ENCODE peak calls at places on chromosome 15, in eight cellular contexts. X is astrocyte of the spinal cord, U is hepatocyte, A is left ventricle myocardium inferior, Y is B cell, G is GM23338, V is HepG2, H is lower lobe of right lung. L is an unnamed sample.

GRCh38 chr15:51132384-51133139 is 37.9 kb upstream of the TNFAIP8L3 start:
- DNase-seq in X (peak), U (peak), A (no peak), Y (no peak), G (peak), V (peak), H (no peak), L (no peak)

GRCh38 chr15:89863918-89864317 is 29.9 kb downstream of the AP3S2 start:
- DNase-seq in X (no peak), U (no peak), A (no peak), Y (no peak), G (no peak), V (no peak), H (no peak), L (no peak)

GRCh38 chr15:56964182-56964581 is 45.7 kb downstream of the TCF12 start:
- DNase-seq in X (peak), U (no peak), A (no peak), Y (no peak), G (no peak), V (no peak), H (no peak), L (no peak)

GRCh38 chr15:62165793-62166380 is 802 bp upstream of the C2CD4B start:
- DNase-seq in X (no peak), U (no peak), A (no peak), Y (no peak), G (peak), V (no peak), H (no peak), L (no peak)

GRCh38 chr15:67746022-67746421 is 79.3 kb upstream of the SKOR1 start:
- DNase-seq in X (no peak), U (no peak), A (no peak), Y (no peak), G (no peak), V (no peak), H (no peak), L (no peak)

GRCh38 chr15:74978503-74978902 is 16.9 kb upstream of the SCAMP5 start:
- DNase-seq in X (peak), U (no peak), A (no peak), Y (no peak), G (no peak), V (no peak), H (no peak), L (no peak)

GRCh38 chr15:95024388-95024787 is 793.0 kb downstream of the MCTP2 start:
- DNase-seq in X (peak), U (peak), A (no peak), Y (no peak), G (peak), V (no peak), H (no peak), L (no peak)

GRCh38 chr15:32657198-32657886 is 15.8 kb downstream of the SCG5 start:
- DNase-seq in X (peak), U (no peak), A (no peak), Y (no peak), G (no peak), V (no peak), H (no peak), L (no peak)

GRCh38 chr15:77860101-77860691 is 217.3 kb downstream of the TBC1D2B start:
- DNase-seq in X (no peak), U (no peak), A (no peak), Y (no peak), G (no peak), V (no peak), H (peak), L (peak)

GRCh38 chr15:72227192-72227586 is 3.8 kb downstream of the PKM start:
- DNase-seq in X (peak), U (peak), A (no peak), Y (no peak), G (no peak), V (peak), H (no peak), L (no peak)

GRCh38 chr15:67033521-67033920 is 31.9 kb upstream of the SMAD3 start:
- DNase-seq in X (no peak), U (no peak), A (no peak), Y (peak), G (peak), V (no peak), H (no peak), L (no peak)

GRCh38 chr15:58770857-58771620 is at the start of gene MINDY2:
- DNase-seq in X (peak), U (peak), A (peak), Y (peak), G (peak), V (peak), H (peak), L (peak)
- TF ChIP-seq CTCF in X (no peak), U (peak), A (peak), Y (peak), G (peak), V (peak), H (peak), L (peak)

GRCh38 chr15:39628131-39628482 is 47.2 kb downstream of the THBS1 start:
- DNase-seq in X (no peak), U (no peak), A (no peak), Y (no peak), G (peak), V (peak), H (no peak), L (no peak)
- TF ChIP-seq CTCF in X (no peak), U (peak), A (peak), Y (no peak), G (peak), V (peak), H (peak), L (peak)

GRCh38 chr15:58083526-58083925 is 18.0 kb upstream of the ALDH1A2 start:
- DNase-seq in X (no peak), U (no peak), A (no peak), Y (no peak), G (no peak), V (no peak), H (no peak), L (no peak)

GRCh38 chr15:58081891-58082290 is 16.4 kb upstream of the ALDH1A2 start:
- DNase-seq in X (no peak), U (no peak), A (no peak), Y (no peak), G (no peak), V (no peak), H (no peak), L (no peak)

GRCh38 chr15:58086479-58086878 is 21.0 kb upstream of the ALDH1A2 start:
- DNase-seq in X (peak), U (no peak), A (no peak), Y (no peak), G (no peak), V (no peak), H (no peak), L (no peak)

DNA sequence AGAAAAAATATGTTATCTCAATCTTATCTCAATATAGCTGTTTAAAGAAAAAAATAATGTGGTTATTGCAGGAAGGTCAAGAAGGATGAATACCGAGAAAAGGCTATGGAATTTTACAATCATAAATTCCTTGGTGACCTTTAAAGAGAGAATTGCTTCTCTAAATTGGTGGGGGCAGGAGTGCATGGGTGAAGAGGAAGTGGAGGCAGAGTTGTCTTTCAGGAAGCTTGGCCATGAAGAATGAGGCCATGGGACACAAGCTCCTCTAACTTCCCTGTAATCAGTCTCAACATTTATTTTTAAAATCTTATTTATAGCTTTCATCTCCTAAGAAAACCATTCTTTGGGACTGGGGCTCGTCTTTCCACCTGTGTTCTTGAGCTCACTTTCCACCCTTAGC is 22.4 kb upstream of the ALDH1A2 start:
- DNase-seq in X (no peak), U (no peak), A (no peak), Y (no peak), G (no peak), V (no peak), H (no peak), L (no peak)
- TF ChIP-seq CTCF in X (no peak), U (no peak), A (no peak), Y (no peak), G (no peak), V (no peak), H (no peak), L (no peak)

GRCh38 chr15:68829068-68829467 is 8.4 kb upstream of the ANP32A start:
- DNase-seq in X (no peak), U (no peak), A (no peak), Y (peak), G (peak), V (peak), H (no peak), L (no peak)
- TF ChIP-seq CTCF in X (peak), U (peak), A (peak), Y (peak), G (peak), V (peak), H (peak), L (peak)

GRCh38 chr15:55917881-55918296 is 75.5 kb downstream of the NEDD4 start:
- DNase-seq in X (peak), U (peak), A (no peak), Y (no peak), G (peak), V (peak), H (no peak), L (no peak)
- TF ChIP-seq CTCF in X (peak), U (peak), A (peak), Y (peak), G (peak), V (peak), H (peak), L (peak)

DNA sequence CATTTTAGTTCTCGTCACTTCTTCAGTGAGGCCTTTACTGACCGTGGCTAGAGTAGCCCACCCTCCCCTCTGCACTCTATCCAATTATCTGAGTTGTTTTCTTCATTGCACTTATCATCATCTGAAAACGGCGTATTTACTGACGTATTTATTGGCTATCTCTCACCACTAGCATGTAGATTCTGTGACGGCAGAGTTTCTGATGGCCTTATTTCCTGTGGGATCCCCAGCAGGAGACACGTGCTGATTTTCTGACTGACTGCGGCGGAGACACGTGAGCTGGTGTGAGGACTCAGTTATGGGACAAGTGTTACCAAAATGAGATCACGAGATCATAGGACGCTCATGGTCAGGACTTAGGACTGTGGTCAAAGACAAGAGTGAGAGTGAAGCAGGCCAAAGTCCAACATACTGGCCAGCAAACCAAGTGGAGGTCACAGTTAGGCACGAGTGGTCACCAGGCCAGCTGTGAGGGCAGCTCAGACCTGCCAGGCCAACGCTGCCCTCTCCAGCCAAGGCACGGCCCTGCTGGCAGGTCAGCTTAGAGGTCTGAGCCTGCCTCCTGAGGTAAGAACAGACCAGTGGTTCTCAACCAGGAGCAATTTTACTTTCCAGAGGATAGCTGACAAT is 50.6 kb upstream of the BNIP2 start:
- DNase-seq in X (no peak), U (no peak), A (no peak), Y (no peak), G (no peak), V (no peak), H (no peak), L (no peak)
- TF ChIP-seq CTCF in X (no peak), U (no peak), A (no peak), Y (no peak), G (no peak), V (no peak), H (no peak), L (no peak)

DNA sequence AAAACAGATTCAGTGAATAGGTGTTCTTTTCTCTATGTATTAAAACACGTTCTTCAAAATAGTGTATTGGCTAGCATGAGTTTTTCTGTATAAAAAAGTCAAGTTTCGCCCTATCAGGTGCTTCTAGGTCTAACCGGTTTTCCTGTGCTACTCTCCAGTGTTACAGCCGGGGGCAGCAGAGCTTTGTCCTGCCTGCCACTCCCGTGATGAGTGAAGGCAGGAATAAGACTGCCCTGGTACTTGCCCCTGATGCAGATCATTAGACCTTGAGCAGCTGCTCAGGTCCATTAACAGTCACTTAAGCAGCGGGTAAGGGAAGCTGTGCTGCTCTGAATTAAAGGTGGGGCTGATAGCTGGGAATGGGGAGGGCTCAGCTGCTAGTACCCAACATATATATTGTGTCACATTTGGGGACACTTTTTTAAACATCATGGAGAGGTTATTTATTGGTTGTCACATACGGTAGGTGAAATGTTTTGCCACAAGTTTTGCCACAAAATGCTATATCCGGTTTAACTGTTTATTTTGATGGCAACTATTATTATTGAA is 1.3 kb upstream of the UNC13C start:
- DNase-seq in X (no peak), U (peak), A (no peak), Y (no peak), G (peak), V (peak), H (no peak), L (no peak)
- TF ChIP-seq CTCF in X (no peak), U (peak), A (no peak), Y (no peak), G (peak), V (peak), H (no peak), L (peak)

GRCh38 chr15:81825136-81825535 is 220.7 kb downstream of the MEX3B start:
- DNase-seq in X (no peak), U (no peak), A (no peak), Y (no peak), G (no peak), V (no peak), H (no peak), L (no peak)

GRCh38 chr15:81829918-81830317 is 215.9 kb downstream of the MEX3B start:
- DNase-seq in X (no peak), U (no peak), A (no peak), Y (no peak), G (no peak), V (no peak), H (no peak), L (no peak)

GRCh38 chr15:81828135-81828534 is 217.7 kb downstream of the MEX3B start:
- DNase-seq in X (no peak), U (no peak), A (no peak), Y (no peak), G (no peak), V (no peak), H (no peak), L (no peak)

GRCh38 chr15:81835731-81836130 is 210.1 kb downstream of the MEX3B start:
- DNase-seq in X (no peak), U (no peak), A (no peak), Y (no peak), G (no peak), V (no peak), H (no peak), L (no peak)

DNA sequence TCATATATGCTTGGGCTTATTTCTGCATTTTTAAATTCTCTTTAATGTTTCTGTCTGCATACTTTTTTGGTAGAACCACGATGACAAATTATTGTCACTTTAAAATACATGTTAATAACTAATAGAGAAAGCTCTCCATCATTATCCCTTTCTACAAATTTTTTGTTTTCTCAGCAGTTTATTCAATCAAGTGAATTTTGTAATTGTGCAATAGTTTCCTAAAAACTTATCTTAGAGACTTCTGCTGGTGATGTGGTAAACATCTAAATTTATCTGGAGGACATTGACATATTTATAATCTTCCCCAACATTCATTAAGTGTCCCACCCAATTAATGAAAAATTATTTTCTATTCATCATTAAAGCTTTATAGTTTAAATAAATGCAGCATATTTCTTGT is 215.3 kb downstream of the MEX3B start:
- DNase-seq in X (no peak), U (no peak), A (no peak), Y (no peak), G (no peak), V (no peak), H (no peak), L (no peak)
- TF ChIP-seq CTCF in X (no peak), U (no peak), A (no peak), Y (no peak), G (no peak), V (no peak), H (no peak), L (no peak)

DNA sequence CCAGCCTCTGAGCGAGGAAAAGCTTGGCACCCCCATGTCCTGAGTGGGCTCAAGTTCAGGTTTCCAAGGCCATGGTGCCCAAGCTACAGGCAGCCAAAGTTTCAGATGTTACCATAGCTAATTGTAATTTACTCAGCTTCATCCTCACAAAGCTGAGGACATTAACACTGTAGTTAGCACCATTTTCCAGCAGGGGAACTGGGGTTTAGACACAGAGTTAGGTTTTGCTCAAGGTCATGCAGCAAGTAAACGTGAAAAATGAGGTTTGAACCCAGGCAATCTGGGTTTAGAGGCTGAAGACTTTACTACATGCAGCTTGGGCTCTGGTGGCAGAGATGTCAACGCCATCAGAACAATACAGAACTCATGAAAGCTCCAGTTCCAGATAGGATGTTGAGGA is 199.0 kb downstream of the TJP1 start:
- DNase-seq in X (no peak), U (no peak), A (no peak), Y (no peak), G (peak), V (no peak), H (no peak), L (no peak)
- TF ChIP-seq CTCF in X (no peak), U (no peak), A (no peak), Y (no peak), G (peak), V (no peak), H (no peak), L (peak)

L was measured in chondrocyte.